ENCODE peak calls at places on chromosomes 6 and 20, in nine cellular contexts. One of them, this sample, is unnamed.
A peak's percentile ranks its signal among the peaks of the same experiment; 100 is the strongest.

GRCh38 chr20:34195355-34195754 is 45.9 kb upstream of the ASIP start:
- DNase-seq in DMS79 treated with DMSO at 0.1 percent for 48 hours: no peak
- DNase-seq in posterior cingulate gyrus: no peak
- DNase-seq in GM03348: no peak
- DNase-seq in amniotic stem cell: no peak
- DNase-seq in choroid plexus epithelial cell: no peak
- DNase-seq in ecto neural progenitor cell: no peak
- DNase-seq in GM18507: no peak
- DNase-seq in ovary: no peak
- DNase-seq in this sample: no peak

GRCh38 chr6:69796081-69796626 is 656 bp downstream of the LMBRD1 start:
- DNase-seq in DMS79 treated with DMSO at 0.1 percent for 48 hours: peak; percentile 90
- DNase-seq in posterior cingulate gyrus: peak; percentile 29
- DNase-seq in GM03348: no peak
- DNase-seq in amniotic stem cell: no peak
- DNase-seq in choroid plexus epithelial cell: peak; percentile 66
- DNase-seq in ecto neural progenitor cell: no peak
- DNase-seq in GM18507: no peak
- DNase-seq in ovary: no peak
- DNase-seq in this sample: no peak

GRCh38 chr6:31690231-31691077 is 9.6 kb upstream of the LY6G5C start:
- DNase-seq in DMS79 treated with DMSO at 0.1 percent for 48 hours: no peak
- DNase-seq in posterior cingulate gyrus: no peak
- DNase-seq in GM03348: no peak
- DNase-seq in amniotic stem cell: no peak
- DNase-seq in choroid plexus epithelial cell: peak; percentile 17
- DNase-seq in ecto neural progenitor cell: no peak
- DNase-seq in GM18507: no peak
- DNase-seq in ovary: no peak
- DNase-seq in this sample: no peak

GRCh38 chr6:29752451-29753308 is 29.4 kb downstream of the HLA-F start:
- DNase-seq in DMS79 treated with DMSO at 0.1 percent for 48 hours: peak; percentile 52
- DNase-seq in posterior cingulate gyrus: peak; percentile 79
- DNase-seq in GM03348: peak; percentile 90
- DNase-seq in amniotic stem cell: peak; percentile 86
- DNase-seq in choroid plexus epithelial cell: peak; percentile 85
- DNase-seq in ecto neural progenitor cell: peak; percentile 91
- DNase-seq in GM18507: peak; percentile 74
- DNase-seq in ovary: peak; percentile 88
- DNase-seq in this sample: peak; percentile 51

GRCh38 chr6:97151611-97152010 is 131.4 kb downstream of the MMS22L start:
- DNase-seq in DMS79 treated with DMSO at 0.1 percent for 48 hours: no peak
- DNase-seq in posterior cingulate gyrus: no peak
- DNase-seq in GM03348: no peak
- DNase-seq in amniotic stem cell: no peak
- DNase-seq in choroid plexus epithelial cell: no peak
- DNase-seq in ecto neural progenitor cell: no peak
- DNase-seq in GM18507: no peak
- DNase-seq in ovary: no peak
- DNase-seq in this sample: no peak

GRCh38 chr20:62924567-62925419 is 1.5 kb downstream of the DIDO1 start:
- DNase-seq in DMS79 treated with DMSO at 0.1 percent for 48 hours: no peak
- DNase-seq in posterior cingulate gyrus: no peak
- DNase-seq in GM03348: peak; percentile 60
- DNase-seq in amniotic stem cell: no peak
- DNase-seq in choroid plexus epithelial cell: peak; percentile 56
- DNase-seq in ecto neural progenitor cell: no peak
- DNase-seq in GM18507: no peak
- DNase-seq in ovary: no peak
- DNase-seq in this sample: no peak

GRCh38 chr6:42137192-42137753 is 5.1 kb downstream of the C6orf132 start:
- DNase-seq in DMS79 treated with DMSO at 0.1 percent for 48 hours: no peak
- DNase-seq in posterior cingulate gyrus: no peak
- DNase-seq in GM03348: no peak
- DNase-seq in amniotic stem cell: no peak
- DNase-seq in choroid plexus epithelial cell: no peak
- DNase-seq in ecto neural progenitor cell: no peak
- DNase-seq in GM18507: no peak
- DNase-seq in ovary: no peak
- DNase-seq in this sample: no peak

GRCh38 chr6:148947621-148948444 is 201.0 kb downstream of the UST start:
- DNase-seq in DMS79 treated with DMSO at 0.1 percent for 48 hours: peak; percentile 55
- DNase-seq in posterior cingulate gyrus: peak; percentile 88
- DNase-seq in GM03348: peak; percentile 81
- DNase-seq in amniotic stem cell: peak; percentile 65
- DNase-seq in choroid plexus epithelial cell: peak; percentile 91
- DNase-seq in ecto neural progenitor cell: peak; percentile 84
- DNase-seq in GM18507: peak; percentile 29
- DNase-seq in ovary: peak; percentile 87
- DNase-seq in this sample: peak; percentile 27

GRCh38 chr6:10396775-10397174 is 18.1 kb downstream of the TFAP2A start:
- DNase-seq in DMS79 treated with DMSO at 0.1 percent for 48 hours: no peak
- DNase-seq in posterior cingulate gyrus: no peak
- DNase-seq in GM03348: no peak
- DNase-seq in amniotic stem cell: no peak
- DNase-seq in choroid plexus epithelial cell: no peak
- DNase-seq in ecto neural progenitor cell: no peak
- DNase-seq in GM18507: no peak
- DNase-seq in ovary: no peak
- DNase-seq in this sample: no peak

GRCh38 chr6:165571068-165571682 is 91.9 kb downstream of the PDE10A start:
- DNase-seq in DMS79 treated with DMSO at 0.1 percent for 48 hours: no peak
- DNase-seq in posterior cingulate gyrus: no peak
- DNase-seq in GM03348: no peak
- DNase-seq in amniotic stem cell: no peak
- DNase-seq in choroid plexus epithelial cell: peak; percentile 87
- DNase-seq in ecto neural progenitor cell: no peak
- DNase-seq in GM18507: no peak
- DNase-seq in ovary: no peak
- DNase-seq in this sample: no peak

GRCh38 chr20:57445298-57445697 is 54.1 kb downstream of the RBM38 start:
- DNase-seq in DMS79 treated with DMSO at 0.1 percent for 48 hours: no peak
- DNase-seq in posterior cingulate gyrus: no peak
- DNase-seq in GM03348: peak; percentile 77
- DNase-seq in amniotic stem cell: no peak
- DNase-seq in choroid plexus epithelial cell: peak; percentile 14
- DNase-seq in ecto neural progenitor cell: no peak
- DNase-seq in GM18507: no peak
- DNase-seq in ovary: peak; percentile 79
- DNase-seq in this sample: no peak

GRCh38 chr6:10424005-10424404 is 9.1 kb upstream of the TFAP2A start:
- DNase-seq in DMS79 treated with DMSO at 0.1 percent for 48 hours: peak; percentile 37
- DNase-seq in posterior cingulate gyrus: no peak
- DNase-seq in GM03348: no peak
- DNase-seq in amniotic stem cell: no peak
- DNase-seq in choroid plexus epithelial cell: no peak
- DNase-seq in ecto neural progenitor cell: no peak
- DNase-seq in GM18507: no peak
- DNase-seq in ovary: no peak
- DNase-seq in this sample: no peak

GRCh38 chr20:63273635-63274380 is 1.2 kb downstream of the ARFGAP1 start:
- DNase-seq in DMS79 treated with DMSO at 0.1 percent for 48 hours: no peak
- DNase-seq in posterior cingulate gyrus: no peak
- DNase-seq in GM03348: peak; percentile 76
- DNase-seq in amniotic stem cell: peak; percentile 25
- DNase-seq in choroid plexus epithelial cell: peak; percentile 86
- DNase-seq in ecto neural progenitor cell: no peak
- DNase-seq in GM18507: no peak
- DNase-seq in ovary: no peak
- DNase-seq in this sample: no peak

GRCh38 chr6:15663057-15663638 is 320 bp upstream of the DTNBP1 start:
- DNase-seq in DMS79 treated with DMSO at 0.1 percent for 48 hours: peak; percentile 71
- DNase-seq in posterior cingulate gyrus: no peak
- DNase-seq in GM03348: peak; percentile 98
- DNase-seq in amniotic stem cell: peak; percentile 41
- DNase-seq in choroid plexus epithelial cell: peak; percentile 65
- DNase-seq in ecto neural progenitor cell: no peak
- DNase-seq in GM18507: peak; percentile 96
- DNase-seq in ovary: no peak
- DNase-seq in this sample: peak; percentile 86

GRCh38 chr6:169162249-169162967 is 91.2 kb downstream of the THBS2 start:
- DNase-seq in DMS79 treated with DMSO at 0.1 percent for 48 hours: no peak
- DNase-seq in posterior cingulate gyrus: no peak
- DNase-seq in GM03348: no peak
- DNase-seq in amniotic stem cell: no peak
- DNase-seq in choroid plexus epithelial cell: no peak
- DNase-seq in ecto neural progenitor cell: peak; percentile 28
- DNase-seq in GM18507: no peak
- DNase-seq in ovary: no peak
- DNase-seq in this sample: no peak

GRCh38 chr20:5191829-5192569 is 65.2 kb downstream of the CDS2 start:
- DNase-seq in DMS79 treated with DMSO at 0.1 percent for 48 hours: peak; percentile 63
- DNase-seq in posterior cingulate gyrus: no peak
- DNase-seq in GM03348: peak; percentile 85
- DNase-seq in amniotic stem cell: peak; percentile 52
- DNase-seq in choroid plexus epithelial cell: peak; percentile 91
- DNase-seq in ecto neural progenitor cell: peak; percentile 56
- DNase-seq in GM18507: peak; percentile 43
- DNase-seq in ovary: peak; percentile 49
- DNase-seq in this sample: peak; percentile 36